ENCODE peak calls at places on chromosomes 3 and 15, in five cellular contexts. M is adrenal gland; V is OCI-LY7; R is CD8-positive, alpha-beta T cell; W is left ventricle myocardium inferior. N is an unnamed sample. For H3K9me3 and H3K4me1, the result is how much of the 10 kb centered on the place peaks cover.

GRCh38 chr3:27325419-27325818 is 43.8 kb downstream of the NEK10 start:
- DNase-seq in M (no peak), V (no peak), W (no peak), R (no peak), N (no peak)

GRCh38 chr3:175346573-175347356 is 487.6 kb downstream of the NAALADL2 start:
- DNase-seq in M (peak), V (no peak), R (no peak), W (peak), N (no peak)

GRCh38 chr3:58640700-58641372 is 25.7 kb downstream of the FAM3D start:
- DNase-seq in M (peak), V (peak), R (peak), W (peak), N (peak)

GRCh38 chr15:89999676-90000174 is 1.4 kb upstream of the ZNF710 start:
- DNase-seq in W (no peak), M (no peak), V (no peak), R (no peak), N (no peak)

GRCh38 chr3:123012652-123013051 is 14.9 kb downstream of the SEMA5B start:
- DNase-seq in W (no peak), V (no peak), R (no peak), M (no peak), N (no peak)

GRCh38 chr15:78033864-78034263 is 43.6 kb downstream of the TBC1D2B start:
- DNase-seq in V (no peak), W (no peak), R (peak), M (no peak), N (no peak)

GRCh38 chr3:162643245-162643644 is 1146.6 kb downstream of the OTOL1 start:
- DNase-seq in W (no peak), R (no peak), M (no peak), V (no peak), N (no peak)

GRCh38 chr3:50150863-50151686 is 4.0 kb upstream of the SEMA3F start:
- DNase-seq in R (no peak), M (no peak), W (no peak), V (no peak), N (no peak)

GRCh38 chr3:165196577-165197561 is 685 bp upstream of the SLITRK3 start:
- DNase-seq in V (no peak), M (no peak), R (no peak), W (no peak), N (peak)

GRCh38 chr15:72770673-72771328 is 12.8 kb downstream of the ADPGK start:
- DNase-seq in W (no peak), M (no peak), R (no peak), V (no peak), N (no peak)

GRCh38 chr3:38117163-38117716 is 19.7 kb downstream of the ACAA1 start:
- DNase-seq in R (no peak), V (no peak), M (peak), W (peak), N (no peak)

GRCh38 chr3:39170461-39170860 is 17.1 kb upstream of the CSRNP1 start:
- DNase-seq in R (no peak), W (no peak), M (no peak), V (no peak), N (no peak)

GRCh38 chr3:177419904-177420601 is 222.8 kb upstream of the TBL1XR1 start:
- DNase-seq in V (no peak), W (no peak), M (no peak), R (no peak), N (no peak)

GRCh38 chr15:49242820-49243219 is 72.8 kb downstream of the GALK2 start:
- DNase-seq in W (no peak), R (no peak), M (peak), V (no peak), N (peak)

GRCh38 chr15:62828364-62828763 is 214.2 kb upstream of the TPM1 start:
- DNase-seq in M (no peak), R (no peak), V (no peak), W (no peak), N (no peak)

GRCh38 chr3:151949706-151950105 is 76.3 kb downstream of the SUCNR1 start:
- DNase-seq in R (no peak), M (no peak), V (no peak), W (no peak), N (no peak)

GRCh38 chr3:111303760-111304159 is 232.1 kb downstream of the NECTIN3 start:
- DNase-seq in R (no peak), W (no peak), M (no peak), V (no peak), N (no peak)

GRCh38 chr3:25428003-25428861 is at the start of gene RARB:
- DNase-seq in W (peak), M (peak), V (no peak), R (no peak), N (peak)

GRCh38 chr15:92112711-92113110 is 259.2 kb downstream of the SLCO3A1 start:
- DNase-seq in V (no peak), M (no peak), W (no peak), R (no peak), N (no peak)

GRCh38 chr3:48130321-48130881 is 57.8 kb downstream of the CDC25A start:
- DNase-seq in V (no peak), R (no peak), M (peak), W (peak), N (peak)

GRCh38 chr15:89075846-89076245 is 12.4 kb upstream of the ABHD2 start:
- DNase-seq in R (no peak), V (no peak), W (no peak), M (no peak), N (no peak)

GRCh38 chr3:55409802-55410201 is 77.3 kb downstream of the WNT5A start:
- DNase-seq in R (no peak), M (no peak), W (no peak), V (no peak), N (no peak)

GRCh38 chr3:55408193-55408826 is 78.8 kb downstream of the WNT5A start:
- DNase-seq in M (no peak), V (no peak), W (no peak), R (no peak), N (no peak)

GRCh38 chr3:55416381-55416821 is 70.7 kb downstream of the WNT5A start:
- DNase-seq in W (no peak), M (no peak), V (no peak), R (no peak), N (no peak)

GRCh38 chr3:55413236-55413635 is 73.9 kb downstream of the WNT5A start:
- DNase-seq in W (no peak), M (no peak), R (no peak), V (no peak), N (no peak)

DNA sequence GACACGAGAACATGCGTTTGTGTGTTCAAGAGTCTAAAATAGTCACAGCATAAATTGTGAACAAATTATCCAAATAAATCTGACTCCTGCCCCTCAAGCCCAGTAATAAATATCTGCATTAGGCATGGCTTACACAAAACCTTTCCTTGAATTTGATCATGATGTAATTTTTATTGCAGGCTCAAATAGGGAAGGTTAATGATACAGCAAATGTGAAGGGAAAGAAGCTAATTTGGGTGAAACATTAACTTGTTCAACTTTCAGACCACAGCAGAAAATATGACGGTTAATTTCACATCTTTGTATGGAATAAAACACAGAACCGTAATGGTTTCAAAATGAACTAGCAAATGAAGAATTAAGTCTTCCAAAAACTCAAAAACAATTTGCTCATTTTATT is 74.5 kb downstream of the WNT5A start:
- DNase-seq in W (no peak), R (no peak), M (no peak), V (no peak), N (no peak)
- H3K9me3 ChIP-seq in W (under half), R (under half), M (under half), V (under half), N (under half)

GRCh38 chr3:5195605-5196004 is 8.1 kb downstream of the EDEM1 start:
- DNase-seq in W (no peak), V (peak), R (no peak), M (peak), N (no peak)
- H3K4me1 ChIP-seq in W (under half), V (half or more), R (half or more), M (under half), N (under half)

DNA sequence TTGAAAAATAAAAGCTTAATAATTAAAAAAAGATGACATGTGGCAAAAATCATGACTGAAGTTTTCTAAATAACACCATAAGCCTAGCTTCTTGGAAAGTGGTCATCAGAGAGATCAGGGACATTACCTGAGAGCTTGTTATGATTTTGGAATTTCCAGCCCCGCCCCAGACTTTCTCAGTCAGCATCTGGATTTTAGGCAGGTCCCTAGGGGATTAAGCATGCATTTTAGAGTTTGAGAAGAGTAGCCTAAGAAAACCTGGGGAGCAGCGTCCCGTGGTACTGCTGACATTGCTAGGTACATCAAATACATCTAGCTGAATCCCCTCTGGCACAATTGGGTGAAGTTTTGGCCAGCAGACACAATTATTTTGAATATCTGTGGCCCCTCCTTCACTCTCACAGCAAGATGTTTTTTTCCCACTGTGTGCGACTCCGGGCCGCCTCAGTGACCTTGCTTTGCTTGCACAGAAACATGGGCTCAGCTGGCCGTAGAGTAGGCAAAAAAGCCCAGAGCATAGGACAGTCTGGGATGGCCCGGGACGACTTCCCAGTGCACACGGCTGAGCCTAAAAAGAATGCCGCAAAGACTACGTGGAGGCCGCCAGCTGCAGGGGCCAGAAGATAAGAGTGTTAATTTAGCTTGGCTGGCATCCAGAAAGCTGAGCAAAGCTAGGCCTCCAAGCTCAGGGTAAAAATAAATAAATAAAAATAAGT is 58.6 kb upstream of the MEF2A start:
- DNase-seq in W (peak), V (peak), M (peak), R (no peak), N (peak)
- H3K27ac ChIP-seq in W (peak), V (peak), M (no peak), R (no peak), N (peak)

GRCh38 chr3:13746385-13746784 is 133.5 kb downstream of the WNT7A start:
- DNase-seq in M (no peak), V (no peak), R (no peak), W (no peak), N (no peak)

GRCh38 chr3:13745636-13746035 is 134.2 kb downstream of the WNT7A start:
- DNase-seq in M (no peak), R (no peak), W (no peak), V (no peak), N (peak)

GRCh38 chr3:13740795-13741194 is 139.1 kb downstream of the WNT7A start:
- DNase-seq in W (no peak), V (no peak), M (no peak), R (no peak), N (no peak)
- H3K9me3 ChIP-seq in W (half or more), V (under half), M (under half), R (under half), N (under half)

N was measured in cardiac muscle cell.